ENCODE peak calls at places on chromosomes 6 and 20, in ten cellular contexts. W, S, J, H, A, Q, Y, P, X and C are unnamed samples.

GRCh38 chr20:37505263-37506165 is 15.5 kb upstream of the NNAT start:
- DNase-seq in W (no peak), S (no peak), J (no peak), H (no peak), A (no peak), Q (no peak), Y (no peak), P (no peak), X (no peak), C (no peak)

GRCh38 chr20:36836591-36837329 is 39.2 kb upstream of the TLDC2 start:
- DNase-seq in W (peak), S (peak), J (peak), H (peak), A (peak), Q (peak), Y (peak), P (no peak), X (peak), C (peak)

GRCh38 chr6:45964300-45964699 is 51.4 kb downstream of the CLIC5 start:
- DNase-seq in W (no peak), S (no peak), J (no peak), H (no peak), A (no peak), Q (no peak), Y (no peak), P (no peak), X (no peak), C (no peak)

GRCh38 chr6:159074866-159075265 is 30.1 kb upstream of the TAGAP start:
- DNase-seq in W (no peak), S (no peak), J (no peak), H (no peak), A (no peak), Q (no peak), Y (no peak), P (no peak), X (no peak), C (no peak)

GRCh38 chr6:168640738-168641137 is 199.8 kb downstream of the SMOC2 start:
- DNase-seq in W (no peak), S (no peak), J (no peak), H (no peak), A (peak), Q (no peak), Y (peak), P (no peak), X (no peak), C (no peak)

GRCh38 chr6:39792501-39793450 is 600 bp downstream of the DAAM2 start:
- DNase-seq in W (no peak), S (no peak), J (no peak), H (no peak), A (no peak), Q (no peak), Y (no peak), P (no peak), X (no peak), C (no peak)

GRCh38 chr6:5996701-5997419 is 9.9 kb downstream of the NRN1 start:
- DNase-seq in W (peak), S (no peak), J (no peak), H (no peak), A (no peak), Q (peak), Y (peak), P (no peak), X (no peak), C (no peak)

GRCh38 chr6:40251609-40252008 is 317.3 kb upstream of the MOCS1 start:
- DNase-seq in W (no peak), S (peak), J (no peak), H (no peak), A (no peak), Q (no peak), Y (no peak), P (no peak), X (no peak), C (no peak)

GRCh38 chr6:160428069-160428430 is 79.9 kb downstream of the SLC22A3 start:
- DNase-seq in W (no peak), S (no peak), J (no peak), H (no peak), A (peak), Q (no peak), Y (peak), P (no peak), X (no peak), C (no peak)

GRCh38 chr6:50128420-50129005 is 78.8 kb upstream of the DEFB112 start:
- DNase-seq in W (no peak), S (peak), J (no peak), H (peak), A (peak), Q (peak), Y (peak), P (no peak), X (peak), C (no peak)

GRCh38 chr20:44720617-44720993 is 5.4 kb downstream of the CCN5 start:
- DNase-seq in W (no peak), S (no peak), J (peak), H (peak), A (peak), Q (no peak), Y (peak), P (no peak), X (no peak), C (no peak)

GRCh38 chr20:61737812-61738443 is 327.8 kb downstream of the TAF4 start:
- DNase-seq in W (no peak), S (no peak), J (no peak), H (no peak), A (no peak), Q (no peak), Y (no peak), P (no peak), X (no peak), C (no peak)

GRCh38 chr6:711925-712324 is 19.0 kb upstream of the EXOC2 start:
- DNase-seq in W (no peak), S (no peak), J (no peak), H (no peak), A (no peak), Q (no peak), Y (peak), P (no peak), X (no peak), C (no peak)